ENCODE peak calls at places on chromosome 12, in seven cellular contexts. L is A549; A is Jurkat, Clone E6-1; C is colonic mucosa; K is uterus; O is foreskin fibroblast; N is heart right ventricle. Q is an unnamed sample.

GRCh38 chr12:47686645-47687240 is 19.1 kb downstream of the RPAP3 start:
- DNase-seq in C (no peak), K (no peak), N (no peak), L (peak), O (peak), A (no peak), Q (no peak)

GRCh38 chr12:46896680-46897079 is 70.9 kb upstream of the SLC38A4 start:
- DNase-seq in A (no peak), K (no peak), O (no peak), N (no peak), L (no peak), C (no peak), Q (no peak)

GRCh38 chr12:112198120-112198733 is 72.9 kb downstream of the TRAFD1 start:
- DNase-seq in C (peak), O (peak), N (peak), L (peak), K (no peak), A (peak), Q (peak)

GRCh38 chr12:2677142-2677880 is 117.5 kb upstream of the FKBP4 start:
- DNase-seq in A (no peak), O (no peak), L (no peak), N (no peak), C (no peak), K (no peak), Q (no peak)

GRCh38 chr12:53502331-53502730 is 1.2 kb downstream of the TARBP2 start:
- DNase-seq in O (peak), C (no peak), K (peak), L (no peak), A (no peak), N (no peak), Q (no peak)

GRCh38 chr12:101127521-101128219 is 82.4 kb downstream of the SLC5A8 start:
- DNase-seq in O (peak), K (no peak), N (no peak), L (no peak), A (no peak), C (no peak), Q (peak)

GRCh38 chr12:101209319-101210302 is at the start of gene SLC5A8:
- DNase-seq in L (no peak), O (peak), A (no peak), C (no peak), N (no peak), K (no peak), Q (no peak)

GRCh38 chr12:71772728-71773127 is 18.1 kb downstream of the RAB21 start:
- DNase-seq in C (no peak), K (no peak), N (no peak), A (no peak), O (no peak), L (no peak), Q (no peak)

GRCh38 chr12:96425321-96425720 is 25.1 kb upstream of the CDK17 start:
- DNase-seq in O (peak), K (peak), A (no peak), N (no peak), C (no peak), L (no peak), Q (peak)

GRCh38 chr12:6276247-6276887 is 34.1 kb upstream of the PLEKHG6 start:
- DNase-seq in C (no peak), O (no peak), K (no peak), L (no peak), A (no peak), N (no peak), Q (no peak)

GRCh38 chr12:80702889-80703605 is 4.4 kb upstream of the MYF6 start:
- DNase-seq in A (no peak), L (no peak), N (no peak), K (no peak), O (peak), C (no peak), Q (peak)
- H3K4me3 ChIP-seq in A (no peak), L (no peak), N (no peak), K (no peak), O (no peak), C (no peak), Q (no peak)

GRCh38 chr12:94186461-94187237 is 38.3 kb downstream of the PLXNC1 start:
- DNase-seq in K (peak), N (peak), O (peak), C (no peak), A (no peak), L (no peak), Q (peak)
- H3K4me3 ChIP-seq in K (peak), N (no peak), O (peak), C (no peak), A (no peak), L (no peak), Q (peak)

GRCh38 chr12:32662665-32663064 is 16.4 kb upstream of the DNM1L start:
- DNase-seq in L (no peak), O (no peak), C (no peak), A (no peak), N (no peak), K (no peak), Q (no peak)

GRCh38 chr12:32669584-32669983 is 9.5 kb upstream of the DNM1L start:
- DNase-seq in K (no peak), A (no peak), O (no peak), N (no peak), L (no peak), C (no peak), Q (no peak)

GRCh38 chr12:32661706-32662105 is 17.4 kb upstream of the DNM1L start:
- DNase-seq in L (no peak), A (no peak), N (no peak), O (no peak), C (no peak), K (no peak), Q (no peak)

GRCh38 chr12:32666018-32666417 is 13.1 kb upstream of the DNM1L start:
- DNase-seq in C (no peak), A (no peak), L (no peak), O (no peak), K (no peak), N (no peak), Q (no peak)

DNA sequence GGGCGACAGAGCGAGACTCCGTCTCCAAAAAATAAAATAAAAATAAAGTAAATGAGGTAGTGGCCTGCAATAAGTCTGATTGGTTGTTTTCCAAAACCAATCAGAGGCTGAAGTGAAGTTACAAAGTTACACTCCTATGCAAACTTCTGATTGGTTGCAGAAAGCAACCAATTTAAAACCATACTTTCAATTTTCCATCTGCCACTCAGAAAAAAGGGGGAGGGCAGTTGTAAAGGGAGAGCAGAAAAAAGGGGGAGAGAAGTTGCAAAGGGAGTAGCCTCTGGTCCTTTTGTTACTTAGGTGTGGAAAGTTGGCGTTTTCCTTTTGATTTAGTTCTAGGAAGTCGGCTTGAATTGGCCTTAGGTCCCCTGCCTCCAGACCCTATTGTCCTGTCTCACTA is 12.6 kb upstream of the DNM1L start:
- DNase-seq in L (no peak), C (no peak), O (no peak), N (no peak), K (no peak), A (no peak), Q (no peak)
- H3K4me3 ChIP-seq in L (no peak), C (no peak), O (no peak), N (peak), K (no peak), A (no peak), Q (no peak)

DNA sequence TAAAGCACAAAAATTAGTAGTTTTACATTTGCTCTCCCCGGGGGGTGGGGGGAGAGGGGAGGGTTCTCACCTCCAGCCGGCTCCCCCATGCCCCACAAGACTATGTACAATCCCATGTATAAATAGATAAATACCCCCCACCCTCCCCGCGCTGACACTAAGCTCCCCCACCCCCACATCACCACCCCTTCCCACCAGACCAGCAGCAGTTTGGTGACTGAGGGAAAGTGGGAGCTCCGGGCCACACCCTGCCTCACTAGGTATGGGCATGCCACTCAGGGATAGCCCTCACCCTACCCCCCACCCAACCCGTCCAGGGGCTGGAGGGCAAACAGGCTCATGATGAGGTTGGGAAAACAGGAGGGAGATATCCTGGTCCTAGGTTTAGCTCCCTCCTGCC is 1.9 kb upstream of the PRKAG1 start:
- DNase-seq in N (no peak), L (no peak), C (no peak), K (peak), O (no peak), A (no peak), Q (no peak)
- H3K4me3 ChIP-seq in N (no peak), L (no peak), C (no peak), K (no peak), O (no peak), A (no peak), Q (no peak)

Q was measured in skeletal muscle cell.